ENCODE peak calls at places on chromosomes 4 and X, in five cellular contexts. S is right lobe of liver, O is brain microvascular endothelial cell, R is BE2C, V is foreskin fibroblast. A is an unnamed sample.

GRCh38 chrX:154459843-154460242 is 1.8 kb downstream of the PLXNA3 start:
- DNase-seq in V (peak), S (no peak), R (peak), O (no peak), A (no peak)

GRCh38 chr4:142817442-142817841 is 28.7 kb downstream of the INPP4B start:
- DNase-seq in S (no peak), V (peak), R (no peak), O (peak), A (peak)

GRCh38 chr4:1413687-1414479 is 7.6 kb upstream of the NKX1-1 start:
- DNase-seq in O (no peak), V (no peak), S (no peak), R (no peak), A (peak)

GRCh38 chr4:147678121-147678520 is 5.8 kb downstream of the PRMT9 start:
- DNase-seq in R (no peak), V (no peak), O (no peak), S (no peak), A (no peak)

GRCh38 chr4:163344147-163345050 is 707 bp downstream of the NPY5R start:
- DNase-seq in V (no peak), S (peak), R (peak), O (no peak), A (peak)

GRCh38 chrX:118724775-118725174 is 2.6 kb upstream of the IL13RA1 start:
- DNase-seq in S (no peak), V (peak), O (peak), R (no peak), A (no peak)

GRCh38 chr4:8882239-8882638 is 10.6 kb upstream of the HMX1 start:
- DNase-seq in R (peak), S (no peak), V (no peak), O (no peak), A (no peak)

GRCh38 chr4:82739292-82740190 is 59.1 kb downstream of the SCD5 start:
- DNase-seq in O (peak), S (peak), R (peak), V (peak), A (peak)

GRCh38 chr4:7760706-7761105 is 179.0 kb downstream of the AFAP1 start:
- DNase-seq in O (no peak), R (no peak), V (no peak), S (peak), A (no peak)

GRCh38 chr4:152408514-152409327 is 127.2 kb downstream of the FBXW7 start:
- DNase-seq in O (peak), S (no peak), V (peak), R (no peak), A (no peak)

GRCh38 chr4:39706829-39707511 is 9.0 kb downstream of the UBE2K start:
- DNase-seq in R (no peak), O (peak), S (no peak), V (no peak), A (no peak)

GRCh38 chr4:153785830-153786721 is 2.8 kb downstream of the SFRP2 start:
- DNase-seq in S (no peak), V (peak), R (no peak), O (no peak), A (no peak)

GRCh38 chr4:189124149-189124758 is 816.4 kb upstream of the FRG1 start:
- DNase-seq in R (peak), S (no peak), O (peak), V (peak), A (no peak)

GRCh38 chr4:141246243-141246642 is 25.5 kb downstream of the ZNF330 start:
- DNase-seq in R (no peak), O (peak), V (peak), S (no peak), A (no peak)

GRCh38 chr4:156654410-156654809 is 317.2 kb downstream of the PDGFC start:
- DNase-seq in V (no peak), S (no peak), O (no peak), R (no peak), A (no peak)

GRCh38 chr4:140260227-140260626 is 106.2 kb upstream of the MAML3 start:
- DNase-seq in R (no peak), O (peak), S (no peak), V (peak), A (no peak)

GRCh38 chr4:163042306-163042705 is 124.4 kb downstream of the NAF1 start:
- DNase-seq in V (no peak), R (no peak), O (no peak), S (no peak), A (no peak)

GRCh38 chr4:144633215-144633614 is 12.7 kb upstream of the HHIP start:
- DNase-seq in O (no peak), R (no peak), S (no peak), V (no peak), A (no peak)

GRCh38 chr4:174040287-174040686 is 243.2 kb downstream of the FBXO8 start:
- DNase-seq in O (no peak), S (no peak), R (no peak), V (no peak), A (no peak)

GRCh38 chr4:24686866-24687672 is 102.7 kb upstream of the DHX15 start:
- DNase-seq in O (peak), V (peak), S (peak), R (peak), A (no peak)

GRCh38 chrX:103376118-103376978 is at the start of gene BEX3:
- DNase-seq in O (no peak), V (peak), R (peak), S (peak), A (peak)

GRCh38 chrX:20620301-20620700 is 353.6 kb upstream of the RPS6KA3 start:
- DNase-seq in S (no peak), O (peak), V (peak), R (no peak), A (no peak)

GRCh38 chrX:39559229-39559628 is 538.5 kb downstream of the BCOR start:
- DNase-seq in R (no peak), O (no peak), S (no peak), V (no peak), A (no peak)

GRCh38 chr4:7747062-7747385 is 192.6 kb downstream of the AFAP1 start:
- DNase-seq in S (peak), O (no peak), V (no peak), R (no peak), A (no peak)

GRCh38 chr4:68410643-68411042 is 36.6 kb upstream of the TMPRSS11E start:
- DNase-seq in O (no peak), R (no peak), V (no peak), S (no peak), A (no peak)

GRCh38 chr4:114108869-114109268 is 129.4 kb upstream of the ARSJ start:
- DNase-seq in R (peak), O (no peak), V (peak), S (no peak), A (no peak)

GRCh38 chrX:74178536-74178935 is 125.4 kb upstream of the ZCCHC13 start:
- DNase-seq in O (no peak), V (no peak), R (peak), S (no peak), A (no peak)

DNA sequence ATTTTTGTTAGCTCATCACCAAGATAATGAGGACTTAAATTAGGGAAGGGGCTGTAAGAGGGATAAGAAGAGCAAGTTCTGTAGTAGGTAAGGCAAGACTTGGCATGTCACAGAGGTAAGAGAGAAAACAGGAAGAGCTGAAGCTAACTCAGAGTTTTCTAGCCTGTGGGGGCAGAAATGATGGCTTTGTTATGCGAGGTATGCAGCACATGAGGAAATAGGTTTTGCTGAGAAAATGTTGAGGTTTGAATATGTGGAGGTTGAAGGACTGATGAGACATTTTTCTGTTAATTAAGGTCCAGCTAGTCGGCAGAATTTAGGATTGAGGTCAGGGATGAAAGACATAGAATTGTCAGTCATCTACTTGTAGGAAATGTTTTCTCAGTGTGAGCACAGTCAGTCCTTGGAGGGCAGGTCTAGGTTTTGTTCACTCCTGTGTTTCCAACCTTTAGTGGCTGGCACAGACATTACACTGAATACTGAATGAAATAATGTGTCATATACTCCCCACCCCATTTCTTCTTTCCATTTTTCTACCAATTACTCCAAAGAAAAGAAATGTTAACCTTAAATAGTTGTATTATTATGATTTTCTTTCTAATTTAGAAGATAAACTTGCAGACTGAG is 154.0 kb upstream of the AADAT start:
- DNase-seq in V (no peak), S (no peak), O (no peak), R (no peak), A (no peak)
- TF ChIP-seq CTCF in V (no peak), S (no peak), O (no peak), R (no peak), A (no peak)

GRCh38 chr4:11228575-11228974 is 200.1 kb downstream of the HS3ST1 start:
- DNase-seq in V (no peak), O (no peak), S (no peak), R (no peak), A (no peak)

GRCh38 chr4:11218692-11219091 is 210.0 kb downstream of the HS3ST1 start:
- DNase-seq in R (no peak), O (no peak), V (no peak), S (no peak), A (no peak)

DNA sequence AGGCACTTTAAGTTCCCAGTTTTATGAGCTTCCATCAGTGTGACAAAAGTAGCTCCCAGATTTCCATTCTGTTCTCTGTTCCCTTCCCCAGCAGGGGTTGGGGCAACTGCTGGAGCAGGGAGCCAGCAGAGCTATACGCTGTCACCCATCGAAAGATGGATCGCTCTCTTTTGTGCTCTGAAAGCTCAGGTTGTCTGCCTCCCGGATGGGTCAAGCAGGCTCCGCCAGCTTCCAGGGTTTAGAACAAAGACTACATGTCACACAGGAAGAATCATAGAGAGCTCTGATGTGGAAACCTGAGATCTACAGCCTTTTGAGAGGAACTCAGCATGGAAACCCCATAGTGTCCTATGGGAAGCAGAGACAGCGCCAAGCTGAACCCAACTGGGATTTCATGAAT is 205.4 kb downstream of the HS3ST1 start:
- DNase-seq in S (no peak), R (no peak), V (no peak), O (no peak), A (no peak)
- H3K4me3 ChIP-seq in S (no peak), R (no peak), V (no peak), O (no peak), A (no peak)

DNA sequence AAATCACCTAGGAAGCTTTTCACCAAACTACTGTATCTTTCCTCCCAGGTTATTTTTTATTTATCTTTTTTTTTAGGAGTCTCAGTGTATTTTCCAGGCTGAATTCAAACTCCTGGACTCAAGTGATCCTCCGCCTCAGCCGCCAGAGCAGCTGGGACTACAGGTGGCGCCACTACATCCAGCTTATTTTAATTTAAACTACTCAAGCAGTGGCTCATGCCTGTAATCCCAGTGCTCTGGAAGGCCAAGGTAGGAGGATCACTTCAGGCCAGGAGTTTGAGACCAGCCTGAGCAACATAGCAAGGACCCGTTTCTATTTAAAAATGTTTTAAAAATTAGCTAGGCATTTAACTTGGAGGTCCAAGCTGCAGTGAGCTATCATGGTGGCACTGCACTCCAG is 37.8 kb downstream of the LEF1 start:
- DNase-seq in S (no peak), O (no peak), R (no peak), V (no peak), A (no peak)
- TF ChIP-seq CTCF in S (no peak), O (peak), R (peak), V (peak), A (no peak)

GRCh38 chr4:48196758-48197504 is 62.9 kb upstream of the TXK start:
- DNase-seq in O (no peak), S (no peak), V (peak), R (no peak), A (no peak)
- H3K4me3 ChIP-seq in O (no peak), S (no peak), V (no peak), R (no peak), A (no peak)

A was measured in heart left ventricle.